ENCODE peak calls at places on chromosomes 5 and 9, in four cellular contexts. Z is PC-3, L is endodermal cell, T is H1. P is an unnamed sample.

GRCh38 chr5:56840597-56840996 is 25.2 kb downstream of the MAP3K1 start:
- DNase-seq in Z (no peak), L (no peak), T (no peak), P (no peak)

GRCh38 chr9:97900738-97901565 is 21.3 kb downstream of the TRMO start:
- DNase-seq in Z (peak; percentile 59), L (peak; percentile 49), T (no peak), P (peak; percentile 44)

GRCh38 chr9:79254900-79255651 is 316.7 kb upstream of the TLE4 start:
- DNase-seq in Z (peak; percentile 29), L (peak; percentile 72), T (no peak), P (peak; percentile 69)

GRCh38 chr5:32814620-32815019 is 103.5 kb downstream of the NPR3 start:
- DNase-seq in Z (peak; percentile 84), L (no peak), T (no peak), P (peak; percentile 88)

GRCh38 chr9:96344458-96345180 is 38.9 kb downstream of the SLC35D2 start:
- DNase-seq in Z (peak; percentile 65), L (peak; percentile 85), T (no peak), P (peak; percentile 97)

GRCh38 chr5:73363911-73364730 is 84.5 kb downstream of the FOXD1 start:
- DNase-seq in Z (peak; percentile 67), L (no peak), T (no peak), P (peak; percentile 86)

GRCh38 chr9:97660847-97661246 is 27.2 kb downstream of the NCBP1 start:
- DNase-seq in Z (no peak), L (no peak), T (no peak), P (peak; percentile 78)

GRCh38 chr9:91346644-91347043 is 15.1 kb downstream of the AUH start:
- DNase-seq in Z (peak; percentile 33), L (no peak), T (no peak), P (no peak)

GRCh38 chr9:79346350-79347020 is 225.3 kb upstream of the TLE4 start:
- DNase-seq in Z (no peak), L (no peak), T (no peak), P (peak; percentile 67)

GRCh38 chr9:93684806-93685553 is 108.6 kb downstream of the PHF2 start:
- DNase-seq in Z (peak; percentile 52), L (peak; percentile 62), T (no peak), P (peak; percentile 16)

GRCh38 chr9:135146766-135147472 is 59.5 kb downstream of the OLFM1 start:
- DNase-seq in Z (no peak), L (no peak), T (no peak), P (no peak)

GRCh38 chr5:6260846-6261245 is 117.5 kb downstream of the MED10 start:
- DNase-seq in Z (peak; percentile 62), L (no peak), T (no peak), P (no peak)

GRCh38 chr9:133855802-133856592 is 117.8 kb upstream of the SARDH start:
- DNase-seq in Z (no peak), L (no peak), T (no peak), P (peak; percentile 97)

GRCh38 chr5:82167372-82167771 is 110.8 kb downstream of the RPS23 start:
- DNase-seq in Z (no peak), L (no peak), T (no peak), P (peak; percentile 84)

GRCh38 chr5:55021465-55021864 is 2.6 kb upstream of the GZMK start:
- DNase-seq in Z (no peak), L (no peak), T (no peak), P (no peak)

GRCh38 chr5:124919752-124920151 is 173.3 kb upstream of the ZNF608 start:
- DNase-seq in Z (no peak), L (no peak), T (no peak), P (no peak)

GRCh38 chr5:103901885-103902284 is 339.3 kb upstream of the NUDT12 start:
- DNase-seq in Z (no peak), L (no peak), T (no peak), P (peak; percentile 6)

GRCh38 chr5:140481758-140482157 is 65.7 kb upstream of the EIF4EBP3 start:
- DNase-seq in Z (peak; percentile 11), L (no peak), T (no peak), P (peak; percentile 43)

GRCh38 chr9:69180670-69181069 is 6.6 kb downstream of the TJP2 start:
- DNase-seq in Z (peak; percentile 93), L (no peak), T (no peak), P (peak; percentile 99)

GRCh38 chr5:169226904-169227303 is 74.0 kb downstream of the SLIT3 start:
- DNase-seq in Z (peak; percentile 12), L (no peak), T (no peak), P (no peak)

GRCh38 chr5:10145922-10146321 is 103.8 kb downstream of the ATPSCKMT start:
- DNase-seq in Z (peak; percentile 87), L (no peak), T (no peak), P (peak; percentile 61)

GRCh38 chr9:114805670-114806551 is at the start of gene TNFSF15:
- DNase-seq in Z (peak; percentile 43), L (peak; percentile 82), T (peak; percentile 15), P (peak; percentile 15)

GRCh38 chr5:181133083-181133482 is 2.1 kb upstream of the OR2V1 start:
- DNase-seq in Z (no peak), L (no peak), T (no peak), P (no peak)

GRCh38 chr9:101028346-101029299 is at the start of gene PLPPR1:
- DNase-seq in Z (no peak), L (peak; percentile 92), T (peak; percentile 47), P (peak; percentile 4)

GRCh38 chr5:65981969-65982368 is 55.6 kb downstream of the ERBIN start:
- DNase-seq in Z (no peak), L (no peak), T (no peak), P (no peak)

GRCh38 chr5:125874057-125874456 is 549.2 kb upstream of the GRAMD2B start:
- DNase-seq in Z (peak; percentile 33), L (no peak), T (no peak), P (no peak)

GRCh38 chr9:36192196-36192595 is 1.5 kb downstream of the CLTA start:
- DNase-seq in Z (peak; percentile 40), L (no peak), T (no peak), P (peak; percentile 32)

GRCh38 chr5:180499684-180500083 is 5.5 kb downstream of the CNOT6 start:
- DNase-seq in Z (no peak), L (no peak), T (no peak), P (no peak)

GRCh38 chr9:124723352-124723751 is 47.8 kb downstream of the NR6A1 start:
- DNase-seq in Z (no peak), L (no peak), T (no peak), P (no peak)

GRCh38 chr9:124725068-124725452 is 46.1 kb downstream of the NR6A1 start:
- DNase-seq in Z (no peak), L (no peak), T (no peak), P (no peak)

GRCh38 chr9:124726886-124727285 is 44.2 kb downstream of the NR6A1 start:
- DNase-seq in Z (no peak), L (no peak), T (no peak), P (no peak)

GRCh38 chr9:124721109-124721850 is 49.8 kb downstream of the NR6A1 start:
- DNase-seq in Z (no peak), L (peak; percentile 66), T (no peak), P (no peak)

GRCh38 chr9:124724415-124725067 is 46.6 kb downstream of the NR6A1 start:
- DNase-seq in Z (no peak), L (no peak), T (no peak), P (no peak)
- H3K9ac ChIP-seq in Z (no peak overlapping the region), L (no peak overlapping the region), T (no peak overlapping the region), P (no peak overlapping the region)

GRCh38 chr5:11588803-11589202 is 315.4 kb downstream of the CTNND2 start:
- DNase-seq in Z (no peak), L (peak; percentile 70), T (peak; percentile 13), P (peak; percentile 32)
- H3K27ac ChIP-seq in Z (no peak overlapping the region), L (peak overlapping the region; percentile 99), T (peak overlapping the region; percentile 56), P (no peak overlapping the region)

DNA sequence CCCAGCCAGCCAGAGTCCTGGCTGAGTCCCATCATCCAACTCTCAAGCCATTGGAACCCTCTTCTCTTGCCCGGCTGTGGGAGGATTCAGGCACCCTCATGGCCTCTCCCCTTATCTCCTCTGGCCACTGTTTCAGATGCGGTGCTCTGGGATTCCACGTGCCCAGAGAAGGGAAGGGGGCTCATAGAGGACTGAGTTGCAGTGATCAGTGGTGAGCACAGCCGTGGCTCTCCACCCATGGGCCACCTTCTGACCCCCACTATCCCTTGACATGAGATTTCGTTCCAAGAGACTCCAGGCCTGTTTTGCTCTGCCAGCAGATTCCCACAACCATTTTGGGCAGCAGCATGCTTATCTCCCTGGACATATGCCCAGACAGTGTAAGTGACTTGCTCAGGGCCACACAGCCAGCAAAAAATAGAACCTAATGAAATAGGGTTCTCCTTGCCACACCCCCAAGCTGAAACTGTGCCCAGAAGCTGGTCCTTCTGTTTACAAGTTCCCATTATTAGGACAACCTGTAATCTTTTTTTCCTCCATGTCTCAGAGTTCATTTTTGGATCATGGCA is 2.7 kb downstream of the GPX3 start:
- DNase-seq in Z (peak; percentile 61), L (no peak), T (no peak), P (peak; percentile 74)
- H3K4me3 ChIP-seq in Z (peak overlapping the region; percentile 12), L (no peak overlapping the region), T (no peak overlapping the region), P (no peak overlapping the region)

GRCh38 chr9:137281345-137282116 is 4.0 kb downstream of the TOR4A start:
- DNase-seq in Z (no peak), L (peak; percentile 87), T (no peak), P (no peak)
- H3K9ac ChIP-seq in Z (no peak overlapping the region), L (no peak overlapping the region), T (no peak overlapping the region), P (no peak overlapping the region)

P was measured in fibroblast of lung.